ENCODE peak calls at places on chromosomes 6 and 20, in ten cellular contexts. One of them, this sample, is unnamed.

GRCh38 chr20:55266361-55266760 is 739.0 kb downstream of the CBLN4 start:
- DNase-seq in adrenal gland: no peak
- DNase-seq in dorsolateral prefrontal cortex: no peak
- DNase-seq in trophoblast cell: no peak
- DNase-seq in PC-9: no peak
- DNase-seq in psoas muscle: no peak
- DNase-seq in pancreas: no peak
- DNase-seq in IMR-90: no peak
- DNase-seq in PC-3: no peak
- DNase-seq in GM23248: no peak
- DNase-seq in this sample: no peak

GRCh38 chr20:41654884-41655283 is 36.7 kb upstream of the CHD6 start:
- DNase-seq in adrenal gland: peak
- DNase-seq in dorsolateral prefrontal cortex: no peak
- DNase-seq in trophoblast cell: no peak
- DNase-seq in PC-9: no peak
- DNase-seq in psoas muscle: no peak
- DNase-seq in pancreas: no peak
- DNase-seq in IMR-90: peak
- DNase-seq in PC-3: peak
- DNase-seq in GM23248: peak
- DNase-seq in this sample: no peak

GRCh38 chr6:11830105-11830504 is 51.5 kb upstream of the ADTRP start:
- DNase-seq in adrenal gland: no peak
- DNase-seq in dorsolateral prefrontal cortex: no peak
- DNase-seq in trophoblast cell: no peak
- DNase-seq in PC-9: no peak
- DNase-seq in psoas muscle: no peak
- DNase-seq in pancreas: peak
- DNase-seq in IMR-90: no peak
- DNase-seq in PC-3: no peak
- DNase-seq in GM23248: no peak
- DNase-seq in this sample: no peak

GRCh38 chr6:24245275-24245674 is 112.6 kb downstream of the DCDC2 start:
- DNase-seq in adrenal gland: no peak
- DNase-seq in dorsolateral prefrontal cortex: no peak
- DNase-seq in trophoblast cell: no peak
- DNase-seq in PC-9: no peak
- DNase-seq in psoas muscle: no peak
- DNase-seq in pancreas: no peak
- DNase-seq in IMR-90: no peak
- DNase-seq in PC-3: no peak
- DNase-seq in GM23248: no peak
- DNase-seq in this sample: no peak

GRCh38 chr6:125906158-125906998 is 50.2 kb upstream of the HINT3 start:
- DNase-seq in adrenal gland: peak
- DNase-seq in dorsolateral prefrontal cortex: no peak
- DNase-seq in trophoblast cell: peak
- DNase-seq in PC-9: no peak
- DNase-seq in psoas muscle: no peak
- DNase-seq in pancreas: peak
- DNase-seq in IMR-90: peak
- DNase-seq in PC-3: peak
- DNase-seq in GM23248: peak
- DNase-seq in this sample: no peak

GRCh38 chr6:54099201-54099600 is 12.0 kb upstream of the MLIP start:
- DNase-seq in adrenal gland: no peak
- DNase-seq in dorsolateral prefrontal cortex: no peak
- DNase-seq in trophoblast cell: no peak
- DNase-seq in PC-9: no peak
- DNase-seq in psoas muscle: no peak
- DNase-seq in pancreas: no peak
- DNase-seq in IMR-90: no peak
- DNase-seq in PC-3: no peak
- DNase-seq in GM23248: no peak
- DNase-seq in this sample: no peak

GRCh38 chr6:150922137-150922536 is 56.6 kb downstream of the MTHFD1L start:
- DNase-seq in adrenal gland: no peak
- DNase-seq in dorsolateral prefrontal cortex: no peak
- DNase-seq in trophoblast cell: no peak
- DNase-seq in PC-9: no peak
- DNase-seq in psoas muscle: no peak
- DNase-seq in pancreas: no peak
- DNase-seq in IMR-90: peak
- DNase-seq in PC-3: peak
- DNase-seq in GM23248: no peak
- DNase-seq in this sample: peak

GRCh38 chr6:38187285-38187684 is 367.8 kb downstream of the ZFAND3 start:
- DNase-seq in adrenal gland: no peak
- DNase-seq in dorsolateral prefrontal cortex: no peak
- DNase-seq in trophoblast cell: no peak
- DNase-seq in PC-9: no peak
- DNase-seq in psoas muscle: no peak
- DNase-seq in pancreas: no peak
- DNase-seq in IMR-90: no peak
- DNase-seq in PC-3: no peak
- DNase-seq in GM23248: no peak
- DNase-seq in this sample: no peak

GRCh38 chr20:46677608-46678007 is 11.6 kb downstream of the TP53RK start:
- DNase-seq in adrenal gland: no peak
- DNase-seq in dorsolateral prefrontal cortex: no peak
- DNase-seq in trophoblast cell: no peak
- DNase-seq in PC-9: no peak
- DNase-seq in psoas muscle: no peak
- DNase-seq in pancreas: no peak
- DNase-seq in IMR-90: no peak
- DNase-seq in PC-3: no peak
- DNase-seq in GM23248: no peak
- DNase-seq in this sample: no peak

GRCh38 chr20:46682063-46682821 is 7.0 kb downstream of the TP53RK start:
- DNase-seq in adrenal gland: no peak
- DNase-seq in dorsolateral prefrontal cortex: no peak
- DNase-seq in trophoblast cell: no peak
- DNase-seq in PC-9: no peak
- DNase-seq in psoas muscle: no peak
- DNase-seq in pancreas: no peak
- DNase-seq in IMR-90: no peak
- DNase-seq in PC-3: no peak
- DNase-seq in GM23248: no peak
- DNase-seq in this sample: no peak

GRCh38 chr20:46681032-46681854 is 8.0 kb downstream of the TP53RK start:
- DNase-seq in adrenal gland: peak
- DNase-seq in dorsolateral prefrontal cortex: peak
- DNase-seq in trophoblast cell: peak
- DNase-seq in PC-9: peak
- DNase-seq in psoas muscle: no peak
- DNase-seq in pancreas: peak
- DNase-seq in IMR-90: peak
- DNase-seq in PC-3: peak
- DNase-seq in GM23248: peak
- DNase-seq in this sample: no peak

GRCh38 chr20:46680684-46681031 is 8.6 kb downstream of the TP53RK start:
- DNase-seq in adrenal gland: no peak
- DNase-seq in dorsolateral prefrontal cortex: no peak
- DNase-seq in trophoblast cell: no peak
- DNase-seq in PC-9: no peak
- DNase-seq in psoas muscle: no peak
- DNase-seq in pancreas: no peak
- DNase-seq in IMR-90: no peak
- DNase-seq in PC-3: no peak
- DNase-seq in GM23248: no peak
- DNase-seq in this sample: no peak

GRCh38 chr20:46678516-46678915 is 10.7 kb downstream of the TP53RK start:
- DNase-seq in adrenal gland: no peak
- DNase-seq in dorsolateral prefrontal cortex: no peak
- DNase-seq in trophoblast cell: no peak
- DNase-seq in PC-9: no peak
- DNase-seq in psoas muscle: no peak
- DNase-seq in pancreas: no peak
- DNase-seq in IMR-90: no peak
- DNase-seq in PC-3: no peak
- DNase-seq in GM23248: no peak
- DNase-seq in this sample: no peak
- H3K27ac ChIP-seq in adrenal gland: no peak
- H3K27ac ChIP-seq in dorsolateral prefrontal cortex: no peak
- H3K27ac ChIP-seq in trophoblast cell: no peak
- H3K27ac ChIP-seq in PC-9: no peak
- H3K27ac ChIP-seq in psoas muscle: no peak
- H3K27ac ChIP-seq in pancreas: no peak
- H3K27ac ChIP-seq in IMR-90: no peak
- H3K27ac ChIP-seq in PC-3: no peak
- H3K27ac ChIP-seq in GM23248: no peak
- H3K27ac ChIP-seq in this sample: no peak

DNA sequence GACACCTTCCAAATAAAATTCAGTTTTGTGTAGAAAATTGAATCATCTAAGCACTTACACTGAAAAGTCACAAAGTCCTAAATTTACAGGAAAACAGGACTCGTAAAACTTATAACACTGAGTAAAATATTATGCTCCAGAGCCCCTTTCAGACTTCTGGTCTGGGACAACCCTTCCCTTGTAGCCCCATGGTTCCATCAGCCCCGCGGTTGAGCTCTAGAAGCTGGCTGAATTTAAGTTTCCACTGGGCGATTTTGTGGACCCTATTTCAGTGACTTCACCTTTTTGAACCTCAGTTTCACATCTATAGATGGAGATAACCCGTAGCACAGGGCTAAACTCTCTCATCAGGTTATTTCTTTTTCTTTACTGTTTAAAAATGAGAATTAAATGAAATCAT is 117.7 kb upstream of the BACH2 start:
- DNase-seq in adrenal gland: no peak
- DNase-seq in dorsolateral prefrontal cortex: no peak
- DNase-seq in trophoblast cell: no peak
- DNase-seq in PC-9: no peak
- DNase-seq in psoas muscle: no peak
- DNase-seq in pancreas: no peak
- DNase-seq in IMR-90: no peak
- DNase-seq in PC-3: no peak
- DNase-seq in GM23248: no peak
- DNase-seq in this sample: no peak
- H3K27ac ChIP-seq in adrenal gland: no peak
- H3K27ac ChIP-seq in dorsolateral prefrontal cortex: no peak
- H3K27ac ChIP-seq in trophoblast cell: no peak
- H3K27ac ChIP-seq in PC-9: no peak
- H3K27ac ChIP-seq in psoas muscle: no peak
- H3K27ac ChIP-seq in pancreas: no peak
- H3K27ac ChIP-seq in IMR-90: no peak
- H3K27ac ChIP-seq in PC-3: no peak
- H3K27ac ChIP-seq in GM23248: no peak
- H3K27ac ChIP-seq in this sample: no peak

GRCh38 chr6:21075986-21076385 is 517.6 kb upstream of the SOX4 start:
- DNase-seq in adrenal gland: no peak
- DNase-seq in dorsolateral prefrontal cortex: no peak
- DNase-seq in trophoblast cell: no peak
- DNase-seq in PC-9: no peak
- DNase-seq in psoas muscle: no peak
- DNase-seq in pancreas: no peak
- DNase-seq in IMR-90: no peak
- DNase-seq in PC-3: no peak
- DNase-seq in GM23248: no peak
- DNase-seq in this sample: no peak

GRCh38 chr6:21071783-21072468 is 521.6 kb upstream of the SOX4 start:
- DNase-seq in adrenal gland: no peak
- DNase-seq in dorsolateral prefrontal cortex: no peak
- DNase-seq in trophoblast cell: no peak
- DNase-seq in PC-9: no peak
- DNase-seq in psoas muscle: no peak
- DNase-seq in pancreas: no peak
- DNase-seq in IMR-90: no peak
- DNase-seq in PC-3: no peak
- DNase-seq in GM23248: no peak
- DNase-seq in this sample: no peak

GRCh38 chr6:21073318-21073839 is 520.2 kb upstream of the SOX4 start:
- DNase-seq in adrenal gland: no peak
- DNase-seq in dorsolateral prefrontal cortex: no peak
- DNase-seq in trophoblast cell: no peak
- DNase-seq in PC-9: no peak
- DNase-seq in psoas muscle: no peak
- DNase-seq in pancreas: no peak
- DNase-seq in IMR-90: no peak
- DNase-seq in PC-3: no peak
- DNase-seq in GM23248: no peak
- DNase-seq in this sample: no peak

GRCh38 chr6:21070620-21071019 is 522.9 kb upstream of the SOX4 start:
- DNase-seq in adrenal gland: no peak
- DNase-seq in dorsolateral prefrontal cortex: no peak
- DNase-seq in trophoblast cell: no peak
- DNase-seq in PC-9: no peak
- DNase-seq in psoas muscle: no peak
- DNase-seq in pancreas: no peak
- DNase-seq in IMR-90: no peak
- DNase-seq in PC-3: no peak
- DNase-seq in GM23248: no peak
- DNase-seq in this sample: no peak

GRCh38 chr6:21074484-21074883 is 519.1 kb upstream of the SOX4 start:
- DNase-seq in adrenal gland: no peak
- DNase-seq in dorsolateral prefrontal cortex: no peak
- DNase-seq in trophoblast cell: no peak
- DNase-seq in PC-9: no peak
- DNase-seq in psoas muscle: no peak
- DNase-seq in pancreas: no peak
- DNase-seq in IMR-90: no peak
- DNase-seq in PC-3: no peak
- DNase-seq in GM23248: no peak
- DNase-seq in this sample: no peak
- H3K27ac ChIP-seq in adrenal gland: no peak
- H3K27ac ChIP-seq in dorsolateral prefrontal cortex: no peak
- H3K27ac ChIP-seq in trophoblast cell: no peak
- H3K27ac ChIP-seq in PC-9: no peak
- H3K27ac ChIP-seq in psoas muscle: no peak
- H3K27ac ChIP-seq in pancreas: no peak
- H3K27ac ChIP-seq in IMR-90: no peak
- H3K27ac ChIP-seq in PC-3: no peak
- H3K27ac ChIP-seq in GM23248: no peak
- H3K27ac ChIP-seq in this sample: no peak

GRCh38 chr6:45421700-45422540 is 44.2 kb upstream of the SUPT3H start:
- DNase-seq in adrenal gland: peak
- DNase-seq in dorsolateral prefrontal cortex: no peak
- DNase-seq in trophoblast cell: peak
- DNase-seq in PC-9: peak
- DNase-seq in psoas muscle: peak
- DNase-seq in pancreas: peak
- DNase-seq in IMR-90: peak
- DNase-seq in PC-3: peak
- DNase-seq in GM23248: peak
- DNase-seq in this sample: no peak

GRCh38 chr6:45419574-45420082 is 41.9 kb upstream of the SUPT3H start:
- DNase-seq in adrenal gland: peak
- DNase-seq in dorsolateral prefrontal cortex: no peak
- DNase-seq in trophoblast cell: peak
- DNase-seq in PC-9: peak
- DNase-seq in psoas muscle: peak
- DNase-seq in pancreas: peak
- DNase-seq in IMR-90: no peak
- DNase-seq in PC-3: peak
- DNase-seq in GM23248: no peak
- DNase-seq in this sample: no peak

GRCh38 chr6:45420083-45420908 is 42.6 kb upstream of the SUPT3H start:
- DNase-seq in adrenal gland: no peak
- DNase-seq in dorsolateral prefrontal cortex: no peak
- DNase-seq in trophoblast cell: no peak
- DNase-seq in PC-9: no peak
- DNase-seq in psoas muscle: no peak
- DNase-seq in pancreas: no peak
- DNase-seq in IMR-90: peak
- DNase-seq in PC-3: peak
- DNase-seq in GM23248: peak
- DNase-seq in this sample: no peak

GRCh38 chr6:45422541-45423110 is 44.9 kb upstream of the SUPT3H start:
- DNase-seq in adrenal gland: peak
- DNase-seq in dorsolateral prefrontal cortex: no peak
- DNase-seq in trophoblast cell: peak
- DNase-seq in PC-9: no peak
- DNase-seq in psoas muscle: peak
- DNase-seq in pancreas: no peak
- DNase-seq in IMR-90: peak
- DNase-seq in PC-3: peak
- DNase-seq in GM23248: peak
- DNase-seq in this sample: no peak

GRCh38 chr6:45420909-45421699 is 43.4 kb upstream of the SUPT3H start:
- DNase-seq in adrenal gland: no peak
- DNase-seq in dorsolateral prefrontal cortex: no peak
- DNase-seq in trophoblast cell: no peak
- DNase-seq in PC-9: no peak
- DNase-seq in psoas muscle: no peak
- DNase-seq in pancreas: no peak
- DNase-seq in IMR-90: no peak
- DNase-seq in PC-3: no peak
- DNase-seq in GM23248: peak
- DNase-seq in this sample: no peak
- H3K27ac ChIP-seq in adrenal gland: no peak
- H3K27ac ChIP-seq in dorsolateral prefrontal cortex: peak
- H3K27ac ChIP-seq in trophoblast cell: peak
- H3K27ac ChIP-seq in PC-9: peak
- H3K27ac ChIP-seq in psoas muscle: no peak
- H3K27ac ChIP-seq in pancreas: peak
- H3K27ac ChIP-seq in IMR-90: peak
- H3K27ac ChIP-seq in PC-3: peak
- H3K27ac ChIP-seq in GM23248: peak
- H3K27ac ChIP-seq in this sample: peak